ENCODE peak calls at places on chromosomes 2 and 18, in ten cellular contexts. R is SJCRH30; Y is pancreas; O is left lung; S is endodermal cell; B is CD4-positive, CD25-positive, alpha-beta regulatory T cell; T is lower lobe of right lung; E is heart right ventricle; P is PC-9; X is lung. K is an unnamed sample. For H3K4me1 and H3K27me3, the result is how much of the 10 kb centered on the place peaks cover.

GRCh38 chr2:72851333-72851732 is 25.5 kb upstream of the EXOC6B start:
- DNase-seq in P (no peak), E (no peak), B (no peak), X (no peak), O (no peak), R (no peak), Y (no peak), S (peak), T (no peak), K (no peak)

GRCh38 chr2:152647417-152648010 is 69.7 kb downstream of the PRPF40A start:
- DNase-seq in S (no peak), B (no peak), R (no peak), X (peak), Y (peak), T (peak), O (no peak), E (peak), P (no peak), K (peak)

GRCh38 chr2:133667-134593 is 87.6 kb upstream of the FAM110C start:
- DNase-seq in B (no peak), O (no peak), P (no peak), S (no peak), Y (no peak), X (no peak), E (no peak), R (no peak), T (no peak), K (no peak)

GRCh38 chr2:875687-876615 is 74.7 kb upstream of the SNTG2 start:
- DNase-seq in S (peak), P (no peak), B (no peak), O (no peak), Y (no peak), T (no peak), X (no peak), R (no peak), E (no peak), K (no peak)

GRCh38 chr2:127590386-127591190 is 55.1 kb downstream of the MYO7B start:
- DNase-seq in Y (no peak), P (no peak), B (no peak), X (no peak), R (no peak), T (no peak), S (peak), E (no peak), O (no peak), K (no peak)

GRCh38 chr2:175097297-175097696 is 70.7 kb downstream of the ATF2 start:
- DNase-seq in Y (no peak), R (no peak), B (no peak), O (no peak), S (no peak), E (no peak), X (no peak), P (no peak), T (no peak), K (no peak)

GRCh38 chr2:26330114-26330581 is 15.8 kb upstream of the SELENOI start:
- DNase-seq in B (peak), Y (peak), E (peak), X (peak), O (peak), R (peak), P (peak), T (peak), S (peak), K (peak)

GRCh38 chr2:46540496-46541342 is 61.4 kb downstream of the TMEM247 start:
- DNase-seq in B (no peak), E (peak), S (peak), O (no peak), R (peak), Y (peak), X (no peak), P (peak), T (no peak), K (no peak)

GRCh38 chr2:60528366-60528765 is 25.1 kb downstream of the BCL11A start:
- DNase-seq in P (no peak), O (peak), R (peak), E (no peak), X (no peak), T (no peak), B (no peak), S (no peak), Y (no peak), K (no peak)

GRCh38 chr2:60527762-60528161 is 25.7 kb downstream of the BCL11A start:
- DNase-seq in S (no peak), E (no peak), R (no peak), P (no peak), T (no peak), Y (no peak), B (no peak), O (peak), X (no peak), K (no peak)

GRCh38 chr2:60530660-60531276 is 22.7 kb downstream of the BCL11A start:
- DNase-seq in Y (peak), E (peak), P (no peak), S (peak), X (peak), B (no peak), O (peak), T (peak), R (peak), K (peak)

GRCh38 chr2:60530228-60530627 is 23.2 kb downstream of the BCL11A start:
- DNase-seq in X (no peak), R (no peak), O (peak), T (no peak), S (no peak), B (no peak), P (no peak), Y (peak), E (no peak), K (no peak)

DNA sequence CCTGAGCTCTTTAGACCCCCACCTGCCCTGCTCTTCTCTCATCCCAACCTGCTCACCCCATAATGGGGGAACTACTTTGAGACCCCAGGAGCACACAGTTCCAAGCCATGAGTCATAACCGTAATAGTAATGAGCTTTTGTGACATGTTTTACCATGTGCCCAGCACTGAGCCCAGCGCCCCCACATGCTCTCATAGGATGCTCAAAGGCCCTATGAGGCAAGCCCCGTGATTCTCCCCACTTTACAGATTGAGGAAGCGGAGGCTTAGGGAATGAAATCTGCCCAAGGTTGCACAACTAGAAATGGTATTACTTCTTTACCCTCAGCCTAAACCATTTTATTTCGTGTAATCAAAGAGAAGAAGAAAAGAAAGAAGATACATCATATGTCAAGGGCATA is 24.3 kb downstream of the BCL11A start:
- DNase-seq in B (no peak), Y (no peak), T (peak), P (no peak), R (no peak), S (no peak), X (no peak), O (peak), E (no peak), K (no peak)
- H3K4me1 ChIP-seq in B (under half), Y (under half), T (under half), P (under half), R (half or more), S (under half), X (under half), O (under half), E (under half), K (half or more)

DNA sequence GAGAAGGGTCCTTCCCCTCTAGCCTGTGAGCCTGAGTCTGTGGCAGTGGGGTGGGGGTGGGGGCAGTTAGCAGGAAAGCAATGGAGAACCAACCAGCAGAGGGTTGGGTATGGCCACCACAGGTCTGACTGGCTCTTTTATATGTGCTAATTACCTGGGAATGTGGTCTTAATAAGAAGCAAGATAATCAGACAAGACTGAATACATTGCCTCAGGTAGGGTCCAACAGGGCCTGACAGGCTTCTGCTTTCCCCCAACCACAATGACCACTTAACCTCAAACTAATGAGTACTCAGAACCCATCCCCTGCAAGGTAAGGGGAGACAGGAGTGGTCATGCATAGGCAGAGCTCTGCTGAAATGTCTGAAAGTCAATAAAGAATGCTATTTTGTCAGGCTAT is 39.2 kb upstream of the GALNT1 start:
- DNase-seq in Y (no peak), B (no peak), E (no peak), R (no peak), T (no peak), O (no peak), S (no peak), P (no peak), X (no peak), K (no peak)
- H3K4me3 ChIP-seq in Y (no peak), B (no peak), E (no peak), R (no peak), T (no peak), O (no peak), S (no peak), P (no peak), X (no peak), K (no peak)

GRCh38 chr2:221500501-221501209 is 71.4 kb downstream of the EPHA4 start:
- DNase-seq in E (no peak), R (no peak), X (no peak), P (no peak), S (no peak), O (no peak), B (no peak), Y (no peak), T (no peak), K (no peak)

GRCh38 chr2:221501883-221502269 is 70.2 kb downstream of the EPHA4 start:
- DNase-seq in Y (no peak), S (no peak), X (no peak), O (no peak), R (no peak), T (no peak), E (no peak), P (no peak), B (no peak), K (no peak)

GRCh38 chr2:221503965-221504364 is 68.1 kb downstream of the EPHA4 start:
- DNase-seq in P (no peak), R (no peak), E (no peak), Y (no peak), S (no peak), B (no peak), T (no peak), X (no peak), O (no peak), K (no peak)

GRCh38 chr2:221502270-221502973 is 69.7 kb downstream of the EPHA4 start:
- DNase-seq in P (no peak), Y (no peak), X (no peak), B (no peak), S (no peak), R (no peak), O (no peak), E (no peak), T (no peak), K (no peak)

GRCh38 chr2:221501210-221501882 is 70.8 kb downstream of the EPHA4 start:
- DNase-seq in B (no peak), E (no peak), P (peak), R (no peak), Y (no peak), S (no peak), O (no peak), X (peak), T (no peak), K (no peak)
- H3K27me3 ChIP-seq in B (under half), E (under half), P (under half), R (under half), Y (under half), S (under half), O (under half), X (under half), T (under half), K (under half)

DNA sequence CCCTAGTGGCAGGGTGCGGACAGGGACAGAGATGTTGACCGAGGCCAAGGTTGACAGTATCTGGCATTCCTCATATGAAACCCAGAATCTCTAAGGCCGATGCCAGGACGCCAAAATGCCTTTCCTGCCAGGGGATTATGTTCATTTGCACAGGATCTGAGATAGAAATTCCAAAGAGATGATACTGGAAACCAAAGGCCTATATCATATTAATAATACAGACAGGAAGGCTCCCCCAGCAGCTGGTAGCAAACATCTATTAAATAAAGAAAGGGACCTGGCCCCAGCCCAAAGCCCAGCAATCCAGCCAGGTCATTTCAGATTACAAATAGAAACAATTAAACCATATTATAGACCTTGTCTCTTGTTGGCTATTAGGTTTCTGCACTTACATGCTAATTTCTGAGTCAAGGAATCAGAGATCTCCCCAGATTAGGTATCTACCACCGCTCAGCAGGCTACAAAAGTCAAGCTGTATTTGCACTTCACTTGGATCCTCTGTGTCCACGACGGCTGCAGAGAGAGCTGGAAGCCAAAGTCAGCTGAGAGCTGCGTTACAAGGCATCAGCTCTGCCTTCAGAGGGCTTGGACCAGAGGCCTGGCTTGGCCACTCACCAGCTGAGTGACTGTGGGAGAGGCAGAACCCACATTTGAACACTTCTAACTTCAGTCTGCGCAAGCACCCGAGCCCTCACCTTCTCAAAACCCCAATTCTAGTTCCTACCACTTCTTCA is 269.3 kb upstream of the SIX2 start:
- DNase-seq in X (no peak), Y (no peak), T (no peak), B (no peak), S (no peak), P (no peak), R (peak), O (no peak), E (no peak), K (no peak)
- H3K4me1 ChIP-seq in X (under half), Y (under half), T (under half), B (under half), S (under half), P (half or more), R (half or more), O (under half), E (under half), K (under half)

DNA sequence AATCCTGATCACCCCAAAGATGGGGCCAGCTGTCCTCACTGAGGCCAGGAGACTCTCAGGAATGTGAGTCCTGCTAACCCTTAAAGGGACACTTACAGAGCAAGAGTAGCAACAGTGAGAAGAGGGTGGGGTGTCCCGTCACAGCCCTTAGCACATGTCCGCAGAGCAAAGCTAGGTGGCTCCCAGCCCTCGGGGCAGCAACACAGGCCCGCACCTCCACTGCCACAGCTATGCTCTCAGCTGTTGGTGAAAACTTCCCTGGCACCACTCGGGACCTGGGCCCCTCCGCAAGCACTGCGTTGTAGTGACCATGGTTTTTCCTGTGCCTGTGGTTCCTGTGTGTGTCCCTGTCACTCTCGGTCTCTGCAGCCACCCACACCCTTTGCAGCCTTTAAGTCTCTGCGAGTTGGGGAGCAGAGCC is 76.4 kb upstream of the UXS1 start:
- DNase-seq in S (no peak), Y (no peak), T (no peak), B (no peak), O (no peak), E (no peak), R (no peak), P (no peak), X (no peak), K (no peak)
- H3K4me3 ChIP-seq in S (no peak), Y (peak), T (peak), B (peak), O (peak), E (peak), R (no peak), P (no peak), X (no peak), K (no peak)

GRCh38 chr2:98127229-98127989 is 40.4 kb downstream of the VWA3B start:
- DNase-seq in X (no peak), R (no peak), O (no peak), T (no peak), Y (no peak), B (no peak), P (no peak), E (no peak), S (no peak), K (no peak)

GRCh38 chr2:98128556-98129109 is 41.7 kb downstream of the VWA3B start:
- DNase-seq in B (no peak), O (no peak), E (no peak), R (no peak), T (no peak), X (no peak), Y (no peak), S (no peak), P (no peak), K (no peak)

GRCh38 chr2:98123286-98123685 is 36.3 kb downstream of the VWA3B start:
- DNase-seq in X (no peak), Y (no peak), R (no peak), O (no peak), P (no peak), E (no peak), S (no peak), T (peak), B (no peak), K (no peak)

GRCh38 chr2:98122524-98122923 is 35.6 kb downstream of the VWA3B start:
- DNase-seq in R (peak), Y (no peak), P (no peak), E (no peak), B (no peak), T (no peak), S (no peak), X (no peak), O (no peak), K (no peak)

GRCh38 chr2:98126061-98126460 is 39.1 kb downstream of the VWA3B start:
- DNase-seq in E (no peak), P (no peak), X (no peak), Y (no peak), R (no peak), O (no peak), B (no peak), S (no peak), T (no peak), K (no peak)
- H3K27me3 ChIP-seq in E (under half), P (half or more), X (under half), Y (under half), R (under half), O (under half), B (under half), S (under half), T (under half), K (under half)